ENCODE peak calls at places on chromosomes 11 and 22, in four cellular contexts. X is K562, B is H1, K is GM12878. Q is an unnamed sample.

GRCh38 chr11:1453611-1454386 is 32.8 kb downstream of the MOB2 start:
- DNase-seq in X (peak; percentile 73), B (peak; percentile 74), K (peak; percentile 2), Q (peak; percentile 44)

GRCh38 chr22:46381142-46381541 is 45.6 kb downstream of the TRMU start:
- DNase-seq in K (no peak), B (no peak), X (no peak), Q (no peak)

GRCh38 chr22:41873391-41873790 is 40.5 kb downstream of the SREBF2 start:
- DNase-seq in K (no peak), X (no peak), B (no peak), Q (no peak)

GRCh38 chr22:42754658-42755057 is 34.0 kb upstream of the A4GALT start:
- DNase-seq in X (peak; percentile 44), B (no peak), K (no peak), Q (peak; percentile 94)

GRCh38 chr22:28741200-28741757 is 341 bp downstream of the CHEK2 start:
- DNase-seq in X (no peak), K (no peak), B (no peak), Q (no peak)

GRCh38 chr22:41636467-41636866 is 15.4 kb downstream of the XRCC6 start:
- DNase-seq in K (no peak), B (no peak), X (no peak), Q (no peak)

GRCh38 chr22:32858121-32858703 is 56.7 kb downstream of the TIMP3 start:
- DNase-seq in B (no peak), X (no peak), K (no peak), Q (no peak)

GRCh38 chr22:49966716-49967332 is 6.3 kb downstream of the PIM3 start:
- DNase-seq in X (peak; percentile 21), K (no peak), B (peak; percentile 52), Q (peak; percentile 80)

GRCh38 chr11:2655834-2656622 is 43.8 kb downstream of the KCNQ1OT1 start:
- DNase-seq in K (no peak), X (peak; percentile 4), B (no peak), Q (no peak)

GRCh38 chr11:17208257-17208999 is 642 bp upstream of the PIK3C2A start:
- DNase-seq in B (no peak), X (no peak), K (no peak), Q (peak; percentile 87)

GRCh38 chr11:17209939-17210245 is 2.1 kb upstream of the PIK3C2A start:
- DNase-seq in X (no peak), B (no peak), K (no peak), Q (no peak)

GRCh38 chr11:17207317-17208256 is at the start of gene PIK3C2A:
- DNase-seq in B (peak; percentile 98), X (peak; percentile 92), K (peak; percentile 64), Q (peak; percentile 92)

DNA sequence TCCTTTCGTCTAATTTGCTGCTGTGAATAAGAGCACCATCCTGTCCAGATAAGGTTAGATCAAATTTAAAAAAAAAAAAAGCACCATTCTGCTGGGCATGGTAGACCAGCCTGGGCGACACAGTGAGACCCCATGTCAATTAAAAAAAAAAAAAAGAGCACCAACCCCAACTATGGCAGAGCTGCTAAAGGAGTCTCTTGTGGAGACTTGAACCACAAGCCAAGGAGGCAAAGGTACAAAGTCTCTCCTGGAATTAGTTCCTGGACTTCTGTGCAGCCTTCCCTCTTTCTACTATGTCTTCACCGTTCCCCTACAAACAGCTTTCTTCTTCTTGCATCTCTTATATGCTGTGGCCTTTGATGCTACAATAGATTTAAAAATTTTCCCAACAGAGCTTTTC is 1.3 kb downstream of the PIK3C2A start:
- DNase-seq in X (no peak), K (no peak), B (no peak), Q (no peak)
- H3K9ac ChIP-seq in X (peak overlapping the region; percentile 84), K (peak overlapping the region; percentile 93), B (no peak overlapping the region), Q (peak overlapping the region; percentile 99)

GRCh38 chr11:116418388-116419041 is 354.3 kb downstream of the BUD13 start:
- DNase-seq in B (no peak), X (no peak), K (no peak), Q (no peak)
- TF ChIP-seq HDAC6 in B (no peak), X (no peak), K (no peak), Q (no peak)

GRCh38 chr22:19423906-19424500 is 7.5 kb downstream of the HIRA start:
- DNase-seq in X (no peak), K (no peak), B (no peak), Q (peak; percentile 34)
- TF ChIP-seq ZNF274 in X (no peak), K (no peak), B (no peak), Q (no peak)

DNA sequence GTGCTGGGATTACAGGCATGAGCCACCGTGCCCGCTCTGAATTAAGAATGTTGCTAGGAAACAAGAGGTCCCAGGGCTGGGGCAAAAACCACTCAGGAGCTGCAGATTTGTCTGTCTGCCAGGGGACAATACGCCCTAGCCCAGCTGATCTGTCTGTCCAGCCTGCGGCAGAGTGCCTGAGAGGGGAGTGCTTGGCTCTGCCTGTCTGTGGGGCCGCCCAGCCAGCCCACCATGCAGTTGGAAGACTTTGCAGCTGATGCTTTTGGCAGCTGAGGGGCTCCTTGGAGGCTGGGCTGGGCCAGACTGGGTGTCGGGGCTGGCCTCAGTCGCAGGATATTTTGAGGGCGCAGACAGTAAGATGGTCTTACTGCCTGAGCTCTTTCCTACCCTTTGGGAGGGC is 435 bp upstream of the FAM180B start:
- DNase-seq in X (no peak), B (no peak), K (no peak), Q (no peak)
- H3K9ac ChIP-seq in X (no peak overlapping the region), B (no peak overlapping the region), K (no peak overlapping the region), Q (no peak overlapping the region)

GRCh38 chr11:28464252-28464867 is 356.2 kb downstream of the METTL15 start:
- DNase-seq in K (no peak), B (no peak), X (no peak), Q (no peak)
- TF ChIP-seq HDAC6 in K (no peak), B (no peak), X (no peak), Q (no peak)

GRCh38 chr11:105524286-105524685 is 85.6 kb upstream of the GRIA4 start:
- DNase-seq in B (no peak), K (no peak), X (no peak), Q (no peak)
- TF ChIP-seq ZNF274 in B (no peak), K (no peak), X (no peak), Q (no peak)

Q was measured in HepG2.